ENCODE peak calls at places on chromosomes 12 and 14, in seven cellular contexts. W, A, B, D, N, F and E are unnamed samples.
A peak's percentile ranks its signal among the peaks of the same experiment; 100 is the strongest.

GRCh38 chr12:125140918-125141573 is 75.8 kb downstream of the AACS start:
- DNase-seq in W (peak; percentile 34), D (no peak), F (no peak), B (no peak), A (no peak), N (no peak), E (no peak)

GRCh38 chr12:28177862-28178261 is 12.4 kb upstream of the CCDC91 start:
- DNase-seq in N (no peak), A (no peak), F (no peak), D (no peak), W (no peak), B (no peak), E (no peak)

GRCh38 chr12:66516133-66516532 is 162.7 kb downstream of the GRIP1 start:
- DNase-seq in D (no peak), W (no peak), F (no peak), A (no peak), N (no peak), B (no peak), E (no peak)

GRCh38 chr14:35374273-35374681 is 30.3 kb downstream of the NFKBIA start:
- DNase-seq in B (peak; percentile 62), A (peak; percentile 54), F (peak; percentile 46), N (no peak), D (no peak), W (peak; percentile 35), E (no peak)

GRCh38 chr14:105069887-105070759 is 4.9 kb upstream of the GPR132 start:
- DNase-seq in D (no peak), N (peak; percentile 42), B (no peak), F (no peak), A (no peak), W (no peak), E (no peak)

GRCh38 chr14:90903101-90903500 is 86.9 kb upstream of the TTC7B start:
- DNase-seq in F (peak; percentile 36), N (no peak), A (peak; percentile 69), D (peak; percentile 44), B (peak; percentile 36), W (peak; percentile 45), E (no peak)

GRCh38 chr12:87270894-87271293 is 758.3 kb downstream of the C12orf50 start:
- DNase-seq in D (no peak), N (no peak), W (no peak), F (no peak), A (no peak), B (no peak), E (no peak)

GRCh38 chr12:67211029-67211428 is 58.1 kb upstream of the CAND1 start:
- DNase-seq in D (no peak), B (no peak), A (no peak), N (no peak), W (no peak), F (no peak), E (no peak)

GRCh38 chr14:44914849-44915248 is 46.9 kb downstream of the KLHL28 start:
- DNase-seq in B (no peak), N (no peak), D (no peak), W (no peak), F (no peak), A (no peak), E (no peak)

GRCh38 chr12:31507966-31508365 is 83.0 kb downstream of the DENND5B start:
- DNase-seq in B (no peak), W (no peak), A (no peak), D (no peak), N (no peak), F (no peak), E (no peak)

GRCh38 chr12:47855502-47855901 is 35.8 kb upstream of the HDAC7 start:
- DNase-seq in A (no peak), B (no peak), N (no peak), D (no peak), W (no peak), F (no peak), E (no peak)

GRCh38 chr14:67480011-67480410 is 8.5 kb downstream of the TMEM229B start:
- DNase-seq in A (no peak), N (no peak), D (no peak), W (no peak), B (peak; percentile 46), F (no peak), E (no peak)

GRCh38 chr14:51805541-51805940 is 54.9 kb upstream of the GNG2 start:
- DNase-seq in B (no peak), W (no peak), F (no peak), N (no peak), D (no peak), A (no peak), E (no peak)

GRCh38 chr14:92575061-92575772 is 61.6 kb downstream of the RIN3 start:
- DNase-seq in B (no peak), W (no peak), F (no peak), N (no peak), A (no peak), D (no peak), E (no peak)

GRCh38 chr12:32140867-32141266 is 34.2 kb downstream of the BICD1 start:
- DNase-seq in W (no peak), A (no peak), B (no peak), D (no peak), N (no peak), F (no peak), E (no peak)

GRCh38 chr12:63313139-63313538 is 162.1 kb upstream of the AVPR1A start:
- DNase-seq in B (no peak), A (no peak), D (no peak), F (no peak), N (no peak), W (no peak), E (no peak)

GRCh38 chr12:14723763-14724162 is 27.4 kb upstream of the GUCY2C start:
- DNase-seq in N (peak; percentile 29), D (peak; percentile 61), F (no peak), A (peak; percentile 59), W (peak; percentile 28), B (no peak), E (peak; percentile 17)
- TF ChIP-seq CTCF in N (peak; percentile 92), D (peak; percentile 75), F (no peak), A (peak; percentile 75), W (peak; percentile 75), B (no peak), E (no peak)

GRCh38 chr14:23025181-23025788 is 9.4 kb downstream of the PSMB5 start:
- DNase-seq in A (no peak), D (no peak), W (no peak), F (no peak), N (no peak), B (no peak), E (no peak)

GRCh38 chr14:23024612-23025075 is 10.1 kb downstream of the PSMB5 start:
- DNase-seq in B (no peak), N (no peak), D (no peak), A (no peak), F (no peak), W (no peak), E (no peak)

GRCh38 chr14:23022849-23023499 is 11.7 kb downstream of the PSMB5 start:
- DNase-seq in F (no peak), N (no peak), W (no peak), B (no peak), D (no peak), A (no peak), E (no peak)

GRCh38 chr14:23021969-23022368 is 12.0 kb upstream of the C14orf93 start:
- DNase-seq in N (no peak), W (no peak), D (no peak), B (no peak), A (no peak), F (no peak), E (no peak)

DNA sequence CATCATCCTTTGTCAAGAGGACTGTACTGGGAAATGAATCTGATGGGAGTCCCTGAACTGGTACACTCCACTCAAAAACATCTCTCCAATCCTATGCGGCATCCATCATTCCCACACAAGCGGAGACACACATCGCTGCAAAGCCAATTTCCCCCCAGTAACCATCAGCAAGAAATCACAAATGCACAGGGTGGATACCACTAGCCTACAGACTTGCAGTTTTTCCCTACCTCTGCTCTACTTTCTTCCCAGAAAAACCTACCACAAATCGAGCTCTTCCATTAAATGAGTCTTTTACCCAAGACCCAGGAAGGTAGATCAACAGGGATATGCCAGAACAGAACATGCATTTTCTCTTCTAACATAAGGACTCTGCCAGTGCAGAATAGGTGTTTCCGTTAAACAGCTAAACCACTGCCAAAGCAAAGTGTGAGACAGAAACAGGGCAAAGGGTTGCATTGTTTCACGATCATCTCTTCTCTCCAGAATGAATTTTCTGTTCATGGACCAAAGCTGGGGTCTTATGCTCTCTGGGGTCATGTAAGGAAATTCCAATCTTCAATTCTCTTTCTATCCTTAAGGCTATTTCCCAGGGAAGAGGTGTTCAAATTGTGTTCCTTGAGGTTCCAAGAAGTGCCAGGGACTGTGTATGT is 11.1 kb downstream of the PSMB5 start:
- DNase-seq in N (no peak), D (no peak), A (no peak), W (no peak), B (no peak), F (no peak), E (no peak)
- TF ChIP-seq POLR2A in N (no peak), D (no peak), A (no peak), W (no peak), B (no peak), F (no peak), E (no peak)

DNA sequence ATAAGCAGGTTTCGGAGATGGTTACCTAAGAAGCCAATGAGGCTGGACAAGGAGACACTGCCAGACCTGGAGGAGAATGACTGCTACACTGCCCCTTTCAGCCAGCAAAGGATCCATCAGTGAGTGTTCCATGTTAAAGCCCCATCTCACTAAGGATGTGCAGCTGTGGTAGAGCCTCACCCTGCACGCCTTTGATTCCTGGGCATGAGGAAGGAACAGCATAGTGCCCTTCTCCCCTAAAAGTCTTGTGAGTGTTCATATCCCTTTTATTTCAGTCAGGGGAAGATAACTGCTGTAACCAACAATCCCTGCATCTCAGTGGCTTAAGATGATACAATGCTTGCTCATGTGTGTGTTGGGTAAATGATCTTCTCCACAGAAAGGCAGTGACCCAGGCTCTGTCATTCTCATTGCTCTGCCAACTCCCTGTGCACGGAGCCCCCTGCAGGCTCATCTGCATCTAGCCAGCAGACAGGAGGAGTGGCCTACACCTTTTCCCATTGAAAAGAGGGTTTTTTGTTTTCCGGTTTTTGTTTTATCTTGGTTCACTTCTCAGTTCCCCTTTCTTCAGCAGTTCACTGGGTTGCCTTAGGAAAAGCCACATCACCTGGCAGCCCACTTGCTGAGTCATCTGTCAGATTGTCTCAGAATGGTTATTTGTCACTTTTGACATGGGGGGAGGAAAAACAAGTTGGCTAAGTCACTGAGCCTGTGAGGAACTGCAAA is 193.1 kb downstream of the ANO4 start:
- DNase-seq in D (no peak), B (no peak), N (peak; percentile 19), F (no peak), W (peak; percentile 19), A (no peak), E (no peak)
- TF ChIP-seq CTCF in D (no peak), B (no peak), N (no peak), F (no peak), W (peak; percentile 73), A (no peak), E (no peak)

DNA sequence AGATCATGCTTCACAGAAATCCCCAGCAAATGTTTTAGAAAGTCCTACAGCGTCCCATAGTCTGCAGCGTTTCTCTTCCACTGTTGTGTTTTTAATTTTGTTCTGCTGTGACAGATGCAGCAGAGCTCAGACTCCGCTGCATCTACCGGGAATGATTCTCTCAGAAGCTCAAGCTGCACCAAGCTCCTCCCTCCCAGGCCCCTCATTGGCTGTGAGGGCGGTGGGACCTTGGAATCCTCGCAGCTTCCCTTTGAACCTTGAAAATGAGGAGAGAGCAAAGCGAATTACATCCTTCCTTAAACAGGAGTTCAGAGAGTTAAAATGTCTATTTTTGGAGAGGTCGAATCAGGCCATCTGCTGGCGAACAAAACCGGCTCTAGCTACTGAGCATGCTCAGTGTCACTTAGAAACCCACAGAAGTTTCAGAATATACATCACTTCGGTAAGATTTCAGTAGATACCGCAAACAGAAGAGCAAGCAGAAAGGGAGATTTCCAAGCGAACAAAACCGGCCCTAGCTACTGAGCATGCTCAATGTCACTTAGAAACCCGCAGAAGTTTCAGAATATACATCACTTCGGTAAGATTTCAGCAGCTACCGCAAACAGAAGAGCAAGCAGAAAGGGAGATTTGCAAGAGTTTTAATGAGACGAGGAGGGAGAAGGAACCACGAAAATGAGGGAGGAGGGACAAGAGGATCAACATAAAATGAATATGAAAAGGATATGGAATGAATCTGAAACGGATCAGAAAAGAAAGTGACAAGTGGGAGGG is at the start of gene ABCD2:
- DNase-seq in B (peak; percentile 26), N (peak; percentile 26), W (peak; percentile 19), D (peak; percentile 7), A (peak; percentile 55), F (peak; percentile 28), E (peak; percentile 90)
- TF ChIP-seq POLR2A in B (no peak), N (no peak), W (no peak), D (no peak), A (no peak), F (no peak), E (no peak)